ENCODE peak calls at places on chromosomes 13 and 19, in nine cellular contexts. A is stimulated activated CD4-positive, alpha-beta T cell treated with anti-CD3 and anti-CD28 coated beads, Interleukin-4, amount 100 ng/mL, for 1 hour; E is upper lobe of right lung; K is NCI-H146; D is stomach; T is fibroblast of pulmonary artery; W is neuronal stem cell; X is chondrocyte; Z is osteocyte. F is an unnamed sample.

GRCh38 chr19:49570138-49570856 is 10.1 kb downstream of the NOSIP start:
- DNase-seq in A (peak; percentile 51), E (no peak), K (peak; percentile 85), D (peak; percentile 65), T (peak; percentile 92), W (peak; percentile 87), X (no peak), Z (no peak), F (peak; percentile 53)

GRCh38 chr19:40223135-40223822 is 3.2 kb downstream of the CCNP start:
- DNase-seq in A (peak; percentile 31), E (no peak), K (peak; percentile 73), D (peak; percentile 30), T (no peak), W (no peak), X (no peak), Z (peak; percentile 82), F (no peak)

GRCh38 chr13:111241006-111241755 is 79.3 kb upstream of the TEX29 start:
- DNase-seq in A (no peak), E (no peak), K (no peak), D (no peak), T (no peak), W (no peak), X (no peak), Z (no peak), F (no peak)

GRCh38 chr13:96984061-96984508 is 10.2 kb downstream of the OXGR1 start:
- DNase-seq in A (no peak), E (peak; percentile 73), K (peak; percentile 48), D (peak; percentile 78), T (peak; percentile 39), W (no peak), X (no peak), Z (no peak), F (peak; percentile 74)

GRCh38 chr13:68551701-68552522 is 1321.8 kb upstream of the PCDH9 start:
- DNase-seq in A (no peak), E (no peak), K (no peak), D (no peak), T (no peak), W (no peak), X (no peak), Z (no peak), F (no peak)

GRCh38 chr19:34969721-34970120 is 5.7 kb upstream of the ZNF792 start:
- DNase-seq in A (no peak), E (no peak), K (no peak), D (no peak), T (no peak), W (no peak), X (no peak), Z (peak; percentile 42), F (no peak)

GRCh38 chr13:90891329-90891728 is 456.2 kb upstream of the MIR17HG start:
- DNase-seq in A (no peak), E (no peak), K (no peak), D (no peak), T (no peak), W (no peak), X (no peak), Z (no peak), F (no peak)

GRCh38 chr19:10105241-10106099 is 692 bp upstream of the PPAN start:
- DNase-seq in A (peak; percentile 72), E (no peak), K (no peak), D (no peak), T (no peak), W (no peak), X (no peak), Z (no peak), F (no peak)

GRCh38 chr13:46492946-46493345 is 60.0 kb upstream of the LRCH1 start:
- DNase-seq in A (no peak), E (no peak), K (peak; percentile 10), D (no peak), T (peak; percentile 75), W (peak; percentile 37), X (no peak), Z (no peak), F (peak; percentile 46)

GRCh38 chr19:55486971-55487883 is 1.0 kb upstream of the SSC5D start:
- DNase-seq in A (peak; percentile 43), E (no peak), K (no peak), D (no peak), T (peak; percentile 93), W (no peak), X (no peak), Z (peak; percentile 91), F (no peak)

GRCh38 chr19:37333457-37333856 is 37.4 kb upstream of the ZNF527 start:
- DNase-seq in A (no peak), E (no peak), K (no peak), D (no peak), T (peak; percentile 41), W (no peak), X (no peak), Z (no peak), F (no peak)

GRCh38 chr13:104837756-104838155 is 1697.7 kb downstream of the EFNB2 start:
- DNase-seq in A (no peak), E (no peak), K (no peak), D (no peak), T (no peak), W (no peak), X (no peak), Z (no peak), F (no peak)

GRCh38 chr13:28548872-28549271 is 53.9 kb upstream of the FLT1 start:
- DNase-seq in A (no peak), E (no peak), K (no peak), D (no peak), T (no peak), W (no peak), X (no peak), Z (no peak), F (no peak)

GRCh38 chr19:33426621-33427475 is 53.3 kb downstream of the CEBPG start:
- DNase-seq in A (no peak), E (peak; percentile 33), K (no peak), D (no peak), T (no peak), W (no peak), X (peak; percentile 65), Z (no peak), F (no peak)

GRCh38 chr19:970695-971094 is 13.4 kb upstream of the WDR18 start:
- DNase-seq in A (no peak), E (no peak), K (no peak), D (no peak), T (no peak), W (no peak), X (no peak), Z (no peak), F (no peak)

GRCh38 chr19:2166741-2167738 is 3.3 kb downstream of the DOT1L start:
- DNase-seq in A (no peak), E (peak; percentile 94), K (no peak), D (peak; percentile 95), T (peak; percentile 67), W (no peak), X (no peak), Z (no peak), F (peak; percentile 90)

GRCh38 chr13:52827839-52828238 is 20.6 kb downstream of the PCDH8 start:
- DNase-seq in A (no peak), E (no peak), K (no peak), D (no peak), T (no peak), W (no peak), X (no peak), Z (no peak), F (no peak)

GRCh38 chr13:66765559-66765958 is 464.6 kb downstream of the PCDH9 start:
- DNase-seq in A (no peak), E (no peak), K (no peak), D (no peak), T (no peak), W (no peak), X (no peak), Z (no peak), F (no peak)

GRCh38 chr13:29753593-29754485 is 96.6 kb downstream of the UBL3 start:
- DNase-seq in A (no peak), E (no peak), K (no peak), D (no peak), T (no peak), W (no peak), X (no peak), Z (no peak), F (no peak)

F was measured in prostate gland.